ENCODE peak calls at places on chromosomes 6 and 20, in five cellular contexts. X is neural progenitor cell, I is cardiac fibroblast, H is GM20000, V is A172. O is an unnamed sample.

GRCh38 chr6:2440516-2440915 is 195.1 kb upstream of the GMDS start:
- DNase-seq in I (no peak), H (no peak), V (no peak), X (no peak), O (no peak)

GRCh38 chr6:14260839-14261238 is 143.3 kb downstream of the CD83 start:
- DNase-seq in I (no peak), V (no peak), H (no peak), X (no peak), O (no peak)

GRCh38 chr20:47544240-47544639 is 42.6 kb downstream of the NCOA3 start:
- DNase-seq in X (no peak), I (peak; percentile 62), V (peak; percentile 20), H (no peak), O (no peak)

GRCh38 chr20:10433623-10434466 is at the start of gene MKKS:
- DNase-seq in I (peak; percentile 94), H (peak; percentile 80), X (peak; percentile 95), V (peak; percentile 78), O (peak; percentile 79)

GRCh38 chr6:4129446-4129845 is 5.9 kb downstream of the ECI2 start:
- DNase-seq in H (no peak), I (no peak), V (peak; percentile 35), X (no peak), O (no peak)

GRCh38 chr6:121453191-121453590 is 17.7 kb downstream of the GJA1 start:
- DNase-seq in V (no peak), H (no peak), I (peak; percentile 40), X (no peak), O (no peak)

GRCh38 chr6:4348462-4349112 is 213.2 kb upstream of the ECI2 start:
- DNase-seq in H (peak; percentile 20), X (no peak), V (no peak), I (peak; percentile 33), O (no peak)

GRCh38 chr6:90397047-90397446 is 100.4 kb upstream of the BACH2 start:
- DNase-seq in H (no peak), X (no peak), I (no peak), V (no peak), O (no peak)

GRCh38 chr6:150640556-150641206 is 41.0 kb downstream of the PLEKHG1 start:
- DNase-seq in V (no peak), I (no peak), H (no peak), X (no peak), O (no peak)

GRCh38 chr6:16950311-16950710 is 151.5 kb upstream of the STMND1 start:
- DNase-seq in V (no peak), X (no peak), H (no peak), I (no peak), O (no peak)

O was measured in effector CD4-positive, alpha-beta T cell.